ENCODE peak calls at places on chromosomes 7 and 10, in four cellular contexts. One of them, this sample, is unnamed. For H3K9me3, the result is how much of the 10 kb centered on the place peaks cover.

GRCh38 chr10:97731346-97732051 is 5.4 kb upstream of the ZFYVE27 start:
- DNase-seq in naive thymus-derived CD4-positive, alpha-beta T cell: peak
- DNase-seq in stomach: peak
- DNase-seq in T-helper 17 cell: peak
- DNase-seq in this sample: no peak

GRCh38 chr10:80464557-80465466 is 10.7 kb downstream of the TSPAN14 start:
- DNase-seq in naive thymus-derived CD4-positive, alpha-beta T cell: peak
- DNase-seq in stomach: peak
- DNase-seq in T-helper 17 cell: no peak
- DNase-seq in this sample: no peak

GRCh38 chr7:42952328-42952727 is 20.2 kb downstream of the MRPL32 start:
- DNase-seq in T-helper 17 cell: no peak
- DNase-seq in stomach: no peak
- DNase-seq in naive thymus-derived CD4-positive, alpha-beta T cell: no peak
- DNase-seq in this sample: no peak

GRCh38 chr10:5071411-5072198 is 22.6 kb upstream of the AKR1C3 start:
- DNase-seq in naive thymus-derived CD4-positive, alpha-beta T cell: no peak
- DNase-seq in stomach: peak
- DNase-seq in T-helper 17 cell: no peak
- DNase-seq in this sample: no peak

GRCh38 chr7:130999926-131000325 is 265.9 kb upstream of the KLF14 start:
- DNase-seq in naive thymus-derived CD4-positive, alpha-beta T cell: no peak
- DNase-seq in T-helper 17 cell: no peak
- DNase-seq in stomach: no peak
- DNase-seq in this sample: no peak

GRCh38 chr10:79347894-79348639 is 798 bp downstream of the PPIF start:
- DNase-seq in T-helper 17 cell: peak
- DNase-seq in stomach: peak
- DNase-seq in naive thymus-derived CD4-positive, alpha-beta T cell: peak
- DNase-seq in this sample: no peak

GRCh38 chr10:5895804-5896203 is 5.8 kb downstream of the FBH1 start:
- DNase-seq in stomach: peak
- DNase-seq in naive thymus-derived CD4-positive, alpha-beta T cell: no peak
- DNase-seq in T-helper 17 cell: no peak
- DNase-seq in this sample: no peak

GRCh38 chr7:15821484-15822122 is 135.1 kb upstream of the MEOX2 start:
- DNase-seq in T-helper 17 cell: no peak
- DNase-seq in naive thymus-derived CD4-positive, alpha-beta T cell: no peak
- DNase-seq in stomach: no peak
- DNase-seq in this sample: no peak

GRCh38 chr7:51012569-51013217 is 230.0 kb upstream of the GRB10 start:
- DNase-seq in stomach: no peak
- DNase-seq in naive thymus-derived CD4-positive, alpha-beta T cell: no peak
- DNase-seq in T-helper 17 cell: no peak
- DNase-seq in this sample: no peak

GRCh38 chr7:156865493-156865892 is 27.5 kb downstream of the LMBR1 start:
- DNase-seq in naive thymus-derived CD4-positive, alpha-beta T cell: no peak
- DNase-seq in T-helper 17 cell: no peak
- DNase-seq in stomach: no peak
- DNase-seq in this sample: no peak

GRCh38 chr7:140674899-140675701 is 2.4 kb downstream of the ADCK2 start:
- DNase-seq in stomach: no peak
- DNase-seq in naive thymus-derived CD4-positive, alpha-beta T cell: no peak
- DNase-seq in T-helper 17 cell: no peak
- DNase-seq in this sample: no peak

GRCh38 chr10:101856626-101857025 is 13.0 kb upstream of the KCNIP2 start:
- DNase-seq in naive thymus-derived CD4-positive, alpha-beta T cell: no peak
- DNase-seq in T-helper 17 cell: no peak
- DNase-seq in stomach: no peak
- DNase-seq in this sample: no peak

GRCh38 chr10:23686722-23687121 is 247.8 kb downstream of the OTUD1 start:
- DNase-seq in stomach: no peak
- DNase-seq in naive thymus-derived CD4-positive, alpha-beta T cell: no peak
- DNase-seq in T-helper 17 cell: no peak
- DNase-seq in this sample: no peak

GRCh38 chr10:24205846-24206245 is 3.1 kb upstream of the KIAA1217 start:
- DNase-seq in T-helper 17 cell: no peak
- DNase-seq in stomach: no peak
- DNase-seq in naive thymus-derived CD4-positive, alpha-beta T cell: no peak
- DNase-seq in this sample: no peak

GRCh38 chr7:66247387-66248078 is 42.4 kb downstream of the TPST1 start:
- DNase-seq in T-helper 17 cell: no peak
- DNase-seq in naive thymus-derived CD4-positive, alpha-beta T cell: no peak
- DNase-seq in stomach: no peak
- DNase-seq in this sample: no peak

GRCh38 chr10:80582561-80582960 is 44.9 kb downstream of the SH2D4B start:
- DNase-seq in naive thymus-derived CD4-positive, alpha-beta T cell: no peak
- DNase-seq in T-helper 17 cell: no peak
- DNase-seq in stomach: no peak
- DNase-seq in this sample: no peak

GRCh38 chr10:124522903-124523260 is 61.3 kb downstream of the LHPP start:
- DNase-seq in stomach: peak
- DNase-seq in T-helper 17 cell: no peak
- DNase-seq in naive thymus-derived CD4-positive, alpha-beta T cell: no peak
- DNase-seq in this sample: no peak

GRCh38 chr10:72242675-72243074 is 26.6 kb upstream of the ASCC1 start:
- DNase-seq in stomach: peak
- DNase-seq in T-helper 17 cell: no peak
- DNase-seq in naive thymus-derived CD4-positive, alpha-beta T cell: no peak
- DNase-seq in this sample: no peak

GRCh38 chr10:30629653-30630052 is at the start of gene LYZL2:
- DNase-seq in naive thymus-derived CD4-positive, alpha-beta T cell: no peak
- DNase-seq in stomach: no peak
- DNase-seq in T-helper 17 cell: no peak
- DNase-seq in this sample: no peak

GRCh38 chr10:127254276-127254675 is 57.9 kb upstream of the INSYN2A start:
- DNase-seq in naive thymus-derived CD4-positive, alpha-beta T cell: no peak
- DNase-seq in T-helper 17 cell: no peak
- DNase-seq in stomach: no peak
- DNase-seq in this sample: no peak

GRCh38 chr7:34087892-34088891 is 182.9 kb downstream of the BMPER start:
- DNase-seq in naive thymus-derived CD4-positive, alpha-beta T cell: no peak
- DNase-seq in stomach: peak
- DNase-seq in T-helper 17 cell: no peak
- DNase-seq in this sample: no peak

GRCh38 chr10:23693398-23693797 is 254.5 kb downstream of the OTUD1 start:
- DNase-seq in T-helper 17 cell: no peak
- DNase-seq in stomach: no peak
- DNase-seq in naive thymus-derived CD4-positive, alpha-beta T cell: no peak
- DNase-seq in this sample: no peak

GRCh38 chr7:47596502-47597202 is 14.7 kb upstream of the TNS3 start:
- DNase-seq in T-helper 17 cell: no peak
- DNase-seq in stomach: peak
- DNase-seq in naive thymus-derived CD4-positive, alpha-beta T cell: no peak
- DNase-seq in this sample: no peak

GRCh38 chr10:118800920-118801319 is 46.1 kb upstream of the CACUL1 start:
- DNase-seq in stomach: peak
- DNase-seq in naive thymus-derived CD4-positive, alpha-beta T cell: no peak
- DNase-seq in T-helper 17 cell: no peak
- DNase-seq in this sample: no peak

GRCh38 chr7:7352845-7353244 is 170.5 kb downstream of the C1GALT1 start:
- DNase-seq in naive thymus-derived CD4-positive, alpha-beta T cell: no peak
- DNase-seq in stomach: no peak
- DNase-seq in T-helper 17 cell: no peak
- DNase-seq in this sample: no peak

GRCh38 chr7:80749270-80749669 is 110.8 kb downstream of the CD36 start:
- DNase-seq in T-helper 17 cell: no peak
- DNase-seq in stomach: no peak
- DNase-seq in naive thymus-derived CD4-positive, alpha-beta T cell: no peak
- DNase-seq in this sample: no peak

GRCh38 chr7:80826520-80827237 is 92.2 kb downstream of the SEMA3C start:
- DNase-seq in stomach: no peak
- DNase-seq in T-helper 17 cell: no peak
- DNase-seq in naive thymus-derived CD4-positive, alpha-beta T cell: no peak
- DNase-seq in this sample: no peak

GRCh38 chr10:110420401-110421193 is 77.1 kb upstream of the DUSP5 start:
- DNase-seq in naive thymus-derived CD4-positive, alpha-beta T cell: no peak
- DNase-seq in T-helper 17 cell: no peak
- DNase-seq in stomach: peak
- DNase-seq in this sample: no peak

GRCh38 chr7:144821069-144821468 is 14.8 kb downstream of the TPK1 start:
- DNase-seq in T-helper 17 cell: no peak
- DNase-seq in stomach: no peak
- DNase-seq in naive thymus-derived CD4-positive, alpha-beta T cell: peak
- DNase-seq in this sample: no peak

GRCh38 chr10:91088300-91089140 is 131.9 kb upstream of the PCGF5 start:
- DNase-seq in naive thymus-derived CD4-positive, alpha-beta T cell: no peak
- DNase-seq in stomach: no peak
- DNase-seq in T-helper 17 cell: no peak
- DNase-seq in this sample: no peak

GRCh38 chr10:110006358-110007170 is 1.2 kb upstream of the ADD3 start:
- DNase-seq in naive thymus-derived CD4-positive, alpha-beta T cell: peak
- DNase-seq in stomach: peak
- DNase-seq in T-helper 17 cell: no peak
- DNase-seq in this sample: no peak

GRCh38 chr7:6649241-6649961 is 12.3 kb downstream of the ZNF316 start:
- DNase-seq in stomach: no peak
- DNase-seq in T-helper 17 cell: no peak
- DNase-seq in naive thymus-derived CD4-positive, alpha-beta T cell: no peak
- DNase-seq in this sample: no peak

GRCh38 chr10:101495324-101495925 is 92.6 kb downstream of the POLL start:
- DNase-seq in naive thymus-derived CD4-positive, alpha-beta T cell: no peak
- DNase-seq in T-helper 17 cell: no peak
- DNase-seq in stomach: no peak
- DNase-seq in this sample: no peak

GRCh38 chr7:78317371-78317770 is 518.8 kb downstream of the PHTF2 start:
- DNase-seq in stomach: no peak
- DNase-seq in naive thymus-derived CD4-positive, alpha-beta T cell: no peak
- DNase-seq in T-helper 17 cell: no peak
- DNase-seq in this sample: no peak

GRCh38 chr7:121061826-121062582 is 73.5 kb downstream of the CPED1 start:
- DNase-seq in T-helper 17 cell: no peak
- DNase-seq in naive thymus-derived CD4-positive, alpha-beta T cell: no peak
- DNase-seq in stomach: no peak
- DNase-seq in this sample: no peak

GRCh38 chr7:43725251-43725650 is 4.1 kb downstream of the COA1 start:
- DNase-seq in naive thymus-derived CD4-positive, alpha-beta T cell: no peak
- DNase-seq in T-helper 17 cell: no peak
- DNase-seq in stomach: no peak
- DNase-seq in this sample: no peak

GRCh38 chr7:31550432-31550831 is 36.5 kb downstream of the ITPRID1 start:
- DNase-seq in stomach: peak
- DNase-seq in naive thymus-derived CD4-positive, alpha-beta T cell: no peak
- DNase-seq in T-helper 17 cell: no peak
- DNase-seq in this sample: no peak
- H3K9me3 ChIP-seq in stomach: under half
- H3K9me3 ChIP-seq in naive thymus-derived CD4-positive, alpha-beta T cell: under half
- H3K9me3 ChIP-seq in T-helper 17 cell: under half
- H3K9me3 ChIP-seq in this sample: under half

GRCh38 chr10:113207924-113208323 is 257.9 kb downstream of the TCF7L2 start:
- DNase-seq in stomach: no peak
- DNase-seq in T-helper 17 cell: no peak
- DNase-seq in naive thymus-derived CD4-positive, alpha-beta T cell: no peak
- DNase-seq in this sample: no peak
- H3K9me3 ChIP-seq in stomach: under half
- H3K9me3 ChIP-seq in T-helper 17 cell: under half
- H3K9me3 ChIP-seq in naive thymus-derived CD4-positive, alpha-beta T cell: under half
- H3K9me3 ChIP-seq in this sample: under half

DNA sequence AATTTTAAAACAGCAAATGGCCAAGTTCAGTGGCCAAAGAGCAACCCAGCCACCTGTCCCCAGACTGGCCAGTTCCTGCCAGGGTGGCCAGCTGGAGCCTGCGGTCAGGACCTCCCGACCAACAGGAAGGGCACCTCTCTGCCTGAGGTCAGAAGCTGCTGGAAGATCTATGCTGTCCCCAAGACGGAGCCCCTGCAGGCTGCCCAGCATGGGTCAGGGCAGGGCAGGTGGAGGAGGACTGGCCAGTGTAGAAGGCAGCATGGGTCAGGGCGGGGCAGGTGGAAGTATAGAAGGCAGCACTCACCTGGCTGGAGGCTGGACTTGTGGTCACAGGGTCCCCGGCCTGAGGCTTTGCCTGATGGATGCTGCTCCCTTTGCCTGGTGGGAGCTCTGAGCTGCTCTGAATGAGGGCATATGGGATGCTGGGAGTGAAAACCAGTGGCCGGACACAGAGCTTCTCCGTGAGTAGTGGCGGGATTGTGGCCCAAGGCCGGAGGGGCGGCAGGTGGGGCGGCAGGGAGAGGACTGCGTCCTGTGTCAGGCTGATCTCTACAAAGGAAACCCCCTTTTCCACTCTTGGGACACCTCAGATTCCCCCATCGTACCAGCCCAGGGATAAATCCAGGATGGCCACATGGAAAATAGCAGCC is 229.2 kb downstream of the TCERG1L start:
- DNase-seq in T-helper 17 cell: no peak
- DNase-seq in naive thymus-derived CD4-positive, alpha-beta T cell: no peak
- DNase-seq in stomach: no peak
- DNase-seq in this sample: no peak
- H3K9me3 ChIP-seq in T-helper 17 cell: under half
- H3K9me3 ChIP-seq in naive thymus-derived CD4-positive, alpha-beta T cell: under half
- H3K9me3 ChIP-seq in stomach: under half
- H3K9me3 ChIP-seq in this sample: under half

GRCh38 chr7:153380636-153381035 is 621.1 kb downstream of the ACTR3B start:
- DNase-seq in T-helper 17 cell: no peak
- DNase-seq in stomach: no peak
- DNase-seq in naive thymus-derived CD4-positive, alpha-beta T cell: no peak
- DNase-seq in this sample: no peak

GRCh38 chr7:153382591-153383225 is 623.2 kb downstream of the ACTR3B start:
- DNase-seq in naive thymus-derived CD4-positive, alpha-beta T cell: no peak
- DNase-seq in stomach: no peak
- DNase-seq in T-helper 17 cell: no peak
- DNase-seq in this sample: no peak

GRCh38 chr7:153385502-153385901 is 626.0 kb downstream of the ACTR3B start:
- DNase-seq in stomach: no peak
- DNase-seq in naive thymus-derived CD4-positive, alpha-beta T cell: no peak
- DNase-seq in T-helper 17 cell: no peak
- DNase-seq in this sample: no peak

GRCh38 chr7:153386581-153386980 is 627.0 kb downstream of the ACTR3B start:
- DNase-seq in T-helper 17 cell: no peak
- DNase-seq in stomach: no peak
- DNase-seq in naive thymus-derived CD4-positive, alpha-beta T cell: no peak
- DNase-seq in this sample: no peak

GRCh38 chr7:153381275-153382119 is 621.9 kb downstream of the ACTR3B start:
- DNase-seq in T-helper 17 cell: no peak
- DNase-seq in naive thymus-derived CD4-positive, alpha-beta T cell: no peak
- DNase-seq in stomach: peak
- DNase-seq in this sample: no peak
- H3K9me3 ChIP-seq in T-helper 17 cell: under half
- H3K9me3 ChIP-seq in naive thymus-derived CD4-positive, alpha-beta T cell: under half
- H3K9me3 ChIP-seq in stomach: under half
- H3K9me3 ChIP-seq in this sample: under half

GRCh38 chr7:56199639-56200038 is 83.4 kb upstream of the NUPR2 start:
- DNase-seq in naive thymus-derived CD4-positive, alpha-beta T cell: no peak
- DNase-seq in stomach: no peak
- DNase-seq in T-helper 17 cell: no peak
- DNase-seq in this sample: no peak
- H3K9me3 ChIP-seq in naive thymus-derived CD4-positive, alpha-beta T cell: under half
- H3K9me3 ChIP-seq in stomach: under half
- H3K9me3 ChIP-seq in T-helper 17 cell: under half
- H3K9me3 ChIP-seq in this sample: under half

GRCh38 chr7:158355456-158356065 is 232.1 kb downstream of the PTPRN2 start:
- DNase-seq in stomach: no peak
- DNase-seq in T-helper 17 cell: no peak
- DNase-seq in naive thymus-derived CD4-positive, alpha-beta T cell: no peak
- DNase-seq in this sample: no peak
- H3K9me3 ChIP-seq in stomach: under half
- H3K9me3 ChIP-seq in T-helper 17 cell: under half
- H3K9me3 ChIP-seq in naive thymus-derived CD4-positive, alpha-beta T cell: under half
- H3K9me3 ChIP-seq in this sample: under half

This sample was measured in SK-N-MC.